ENCODE peak calls at places on chromosomes 1 and 21, in seven cellular contexts. J, W, H, T, P, Q and Y are unnamed samples.
A peak's percentile ranks its signal among the peaks of the same experiment; 100 is the strongest.

GRCh38 chr1:173213665-173214064 is 6.5 kb upstream of the TNFSF4 start:
- DNase-seq in J (no peak), W (no peak), H (no peak), T (no peak), P (no peak), Q (no peak), Y (no peak)

GRCh38 chr1:2446394-2446793 is 29.7 kb upstream of the PLCH2 start:
- DNase-seq in J (no peak), W (no peak), H (no peak), T (no peak), P (no peak), Q (no peak), Y (peak; percentile 62)

GRCh38 chr1:45155423-45155822 is 51.0 kb downstream of the ZSWIM5 start:
- DNase-seq in J (no peak), W (no peak), H (no peak), T (no peak), P (no peak), Q (no peak), Y (no peak)

GRCh38 chr1:5416518-5416917 is 575.7 kb downstream of the NPHP4 start:
- DNase-seq in J (no peak), W (no peak), H (no peak), T (no peak), P (no peak), Q (no peak), Y (no peak)

GRCh38 chr1:110408488-110408887 is 994 bp upstream of the LAMTOR5 start:
- DNase-seq in J (no peak), W (peak; percentile 15), H (no peak), T (no peak), P (no peak), Q (no peak), Y (no peak)

GRCh38 chr21:45623436-45623835 is 20.1 kb upstream of the PCBP3 start:
- DNase-seq in J (no peak), W (no peak), H (no peak), T (no peak), P (no peak), Q (no peak), Y (no peak)

GRCh38 chr21:42706765-42707164 is 53.3 kb downstream of the PDE9A start:
- DNase-seq in J (no peak), W (no peak), H (no peak), T (no peak), P (no peak), Q (no peak), Y (no peak)

GRCh38 chr1:29636936-29637335 is 400.6 kb downstream of the PTPRU start:
- DNase-seq in J (no peak), W (no peak), H (no peak), T (no peak), P (no peak), Q (no peak), Y (no peak)

GRCh38 chr1:234958702-234959649 is 169.7 kb downstream of the TOMM20 start:
- DNase-seq in J (no peak), W (no peak), H (no peak), T (no peak), P (no peak), Q (no peak), Y (peak; percentile 92)

GRCh38 chr21:33734326-33734725 is 92.0 kb downstream of the ITSN1 start:
- DNase-seq in J (no peak), W (no peak), H (no peak), T (no peak), P (peak; percentile 24), Q (no peak), Y (no peak)

GRCh38 chr1:6580119-6580587 is 359 bp downstream of the ZBTB48 start:
- DNase-seq in J (no peak), W (no peak), H (no peak), T (no peak), P (no peak), Q (no peak), Y (peak; percentile 76)

GRCh38 chr1:222909586-222909985 is 94.7 kb downstream of the DISP1 start:
- DNase-seq in J (no peak), W (peak; percentile 73), H (no peak), T (no peak), P (no peak), Q (no peak), Y (peak; percentile 9)

GRCh38 chr1:111624382-111624781 is 4.8 kb downstream of the RAP1A start:
- DNase-seq in J (no peak), W (no peak), H (no peak), T (no peak), P (no peak), Q (no peak), Y (no peak)

GRCh38 chr1:3415260-3415952 is 39.1 kb upstream of the ARHGEF16 start:
- DNase-seq in J (no peak), W (no peak), H (no peak), T (no peak), P (no peak), Q (no peak), Y (no peak)

GRCh38 chr1:185860316-185860715 is 126.1 kb downstream of the HMCN1 start:
- DNase-seq in J (no peak), W (peak; percentile 40), H (no peak), T (no peak), P (no peak), Q (no peak), Y (no peak)

GRCh38 chr1:169201084-169201619 is 94.7 kb downstream of the ATP1B1 start:
- DNase-seq in J (no peak), W (peak; percentile 21), H (peak; percentile 71), T (no peak), P (peak; percentile 17), Q (no peak), Y (no peak)

GRCh38 chr1:6783956-6784559 is 1.2 kb upstream of the CAMTA1 start:
- DNase-seq in J (peak; percentile 15), W (peak; percentile 39), H (peak; percentile 5), T (no peak), P (no peak), Q (no peak), Y (peak; percentile 57)

GRCh38 chr1:29682918-29683314 is 446.6 kb downstream of the PTPRU start:
- DNase-seq in J (no peak), W (no peak), H (peak; percentile 11), T (no peak), P (no peak), Q (no peak), Y (no peak)

GRCh38 chr1:150235436-150235851 is 468 bp downstream of the ANP32E start:
- DNase-seq in J (no peak), W (no peak), H (peak; percentile 49), T (no peak), P (no peak), Q (no peak), Y (peak; percentile 46)